ENCODE peak calls at places on chromosomes 11 and 22, in five cellular contexts. One of them, this sample, is unnamed.

GRCh38 chr22:37229012-37229804 is 14.9 kb downstream of the RAC2 start:
- DNase-seq in mammary epithelial cell: peak
- DNase-seq in GM23248: peak
- DNase-seq in PC-3: peak
- DNase-seq in neural progenitor cell: no peak
- DNase-seq in this sample: no peak

GRCh38 chr22:22767876-22768602 is 119.6 kb upstream of the IGLL5 start:
- DNase-seq in GM23248: peak
- DNase-seq in PC-3: peak
- DNase-seq in neural progenitor cell: peak
- DNase-seq in mammary epithelial cell: no peak
- DNase-seq in this sample: no peak

GRCh38 chr11:67027483-67027930 is 4.6 kb downstream of the SYT12 start:
- DNase-seq in PC-3: no peak
- DNase-seq in mammary epithelial cell: no peak
- DNase-seq in GM23248: no peak
- DNase-seq in neural progenitor cell: no peak
- DNase-seq in this sample: no peak

GRCh38 chr11:124863137-124863825 is 2.0 kb upstream of the ROBO3 start:
- DNase-seq in PC-3: peak
- DNase-seq in GM23248: peak
- DNase-seq in neural progenitor cell: peak
- DNase-seq in mammary epithelial cell: no peak
- DNase-seq in this sample: no peak

GRCh38 chr11:124402326-124402922 is 3.6 kb upstream of the OR8B3 start:
- DNase-seq in mammary epithelial cell: peak
- DNase-seq in neural progenitor cell: peak
- DNase-seq in GM23248: peak
- DNase-seq in PC-3: peak
- DNase-seq in this sample: no peak

GRCh38 chr11:77879218-77879617 is 58.3 kb downstream of the AAMDC start:
- DNase-seq in mammary epithelial cell: no peak
- DNase-seq in GM23248: peak
- DNase-seq in PC-3: no peak
- DNase-seq in neural progenitor cell: no peak
- DNase-seq in this sample: no peak

GRCh38 chr11:110886241-110886640 is 174.0 kb upstream of the ARHGAP20 start:
- DNase-seq in GM23248: no peak
- DNase-seq in mammary epithelial cell: no peak
- DNase-seq in PC-3: no peak
- DNase-seq in neural progenitor cell: no peak
- DNase-seq in this sample: no peak

GRCh38 chr11:59053387-59053786 is 32.7 kb upstream of the GLYATL1B start:
- DNase-seq in mammary epithelial cell: peak
- DNase-seq in neural progenitor cell: peak
- DNase-seq in GM23248: peak
- DNase-seq in PC-3: peak
- DNase-seq in this sample: peak

GRCh38 chr11:38307455-38307854 is 1709.4 kb upstream of the RAG2 start:
- DNase-seq in GM23248: no peak
- DNase-seq in PC-3: no peak
- DNase-seq in mammary epithelial cell: no peak
- DNase-seq in neural progenitor cell: no peak
- DNase-seq in this sample: no peak

GRCh38 chr11:1303196-1303821 is 6.1 kb downstream of the TOLLIP start:
- DNase-seq in neural progenitor cell: peak
- DNase-seq in mammary epithelial cell: peak
- DNase-seq in PC-3: peak
- DNase-seq in GM23248: peak
- DNase-seq in this sample: no peak

GRCh38 chr11:15446929-15447328 is 332.2 kb downstream of the INSC start:
- DNase-seq in neural progenitor cell: no peak
- DNase-seq in GM23248: no peak
- DNase-seq in PC-3: no peak
- DNase-seq in mammary epithelial cell: no peak
- DNase-seq in this sample: no peak

GRCh38 chr11:102306048-102306575 is 11.2 kb upstream of the BIRC3 start:
- DNase-seq in neural progenitor cell: no peak
- DNase-seq in PC-3: peak
- DNase-seq in mammary epithelial cell: peak
- DNase-seq in GM23248: no peak
- DNase-seq in this sample: no peak

GRCh38 chr11:3880724-3881123 is 25.3 kb downstream of the STIM1 start:
- DNase-seq in mammary epithelial cell: peak
- DNase-seq in GM23248: peak
- DNase-seq in neural progenitor cell: no peak
- DNase-seq in PC-3: peak
- DNase-seq in this sample: no peak

GRCh38 chr11:48055292-48056132 is 75.2 kb downstream of the PTPRJ start:
- DNase-seq in neural progenitor cell: no peak
- DNase-seq in GM23248: no peak
- DNase-seq in mammary epithelial cell: peak
- DNase-seq in PC-3: peak
- DNase-seq in this sample: no peak

GRCh38 chr11:76209956-76210885 is 3.9 kb upstream of the WNT11 start:
- DNase-seq in neural progenitor cell: peak
- DNase-seq in mammary epithelial cell: peak
- DNase-seq in PC-3: peak
- DNase-seq in GM23248: peak
- DNase-seq in this sample: no peak

GRCh38 chr22:17726561-17727243 is 47.6 kb downstream of the BID start:
- DNase-seq in PC-3: no peak
- DNase-seq in GM23248: peak
- DNase-seq in mammary epithelial cell: no peak
- DNase-seq in neural progenitor cell: no peak
- DNase-seq in this sample: peak

GRCh38 chr22:43155789-43156188 is 4.4 kb downstream of the TSPO start:
- DNase-seq in GM23248: peak
- DNase-seq in PC-3: no peak
- DNase-seq in neural progenitor cell: no peak
- DNase-seq in mammary epithelial cell: peak
- DNase-seq in this sample: no peak

GRCh38 chr22:49995413-49996191 is 17.0 kb downstream of the IL17REL start:
- DNase-seq in mammary epithelial cell: no peak
- DNase-seq in GM23248: no peak
- DNase-seq in PC-3: no peak
- DNase-seq in neural progenitor cell: no peak
- DNase-seq in this sample: no peak

GRCh38 chr22:43319661-43320486 is 23.3 kb downstream of the SCUBE1 start:
- DNase-seq in PC-3: no peak
- DNase-seq in GM23248: no peak
- DNase-seq in mammary epithelial cell: no peak
- DNase-seq in neural progenitor cell: no peak
- DNase-seq in this sample: no peak

GRCh38 chr11:6635082-6635932 is 16.1 kb upstream of the TPP1 start:
- DNase-seq in GM23248: peak
- DNase-seq in mammary epithelial cell: no peak
- DNase-seq in PC-3: no peak
- DNase-seq in neural progenitor cell: no peak
- DNase-seq in this sample: no peak

GRCh38 chr11:19393941-19394340 is 153.2 kb upstream of the E2F8 start:
- DNase-seq in PC-3: no peak
- DNase-seq in GM23248: peak
- DNase-seq in mammary epithelial cell: no peak
- DNase-seq in neural progenitor cell: no peak
- DNase-seq in this sample: no peak

GRCh38 chr11:34997872-34998548 is 81.6 kb downstream of the PDHX start:
- DNase-seq in GM23248: peak
- DNase-seq in PC-3: peak
- DNase-seq in mammary epithelial cell: peak
- DNase-seq in neural progenitor cell: no peak
- DNase-seq in this sample: no peak

GRCh38 chr11:67630230-67630942 is 649 bp upstream of the NUDT8 start:
- DNase-seq in PC-3: peak
- DNase-seq in neural progenitor cell: peak
- DNase-seq in mammary epithelial cell: peak
- DNase-seq in GM23248: peak
- DNase-seq in this sample: peak

GRCh38 chr11:19263333-19263732 is 22.6 kb upstream of the E2F8 start:
- DNase-seq in neural progenitor cell: no peak
- DNase-seq in mammary epithelial cell: no peak
- DNase-seq in PC-3: no peak
- DNase-seq in GM23248: no peak
- DNase-seq in this sample: no peak

GRCh38 chr22:43848366-43849171 is 13.7 kb downstream of the SULT4A1 start:
- DNase-seq in PC-3: peak
- DNase-seq in mammary epithelial cell: no peak
- DNase-seq in GM23248: peak
- DNase-seq in neural progenitor cell: peak
- DNase-seq in this sample: no peak

GRCh38 chr11:59923813-59924212 is 14.4 kb upstream of the OOSP1 start:
- DNase-seq in GM23248: no peak
- DNase-seq in PC-3: no peak
- DNase-seq in neural progenitor cell: no peak
- DNase-seq in mammary epithelial cell: no peak
- DNase-seq in this sample: no peak

GRCh38 chr22:30605449-30606110 is 1.4 kb upstream of the TCN2 start:
- DNase-seq in neural progenitor cell: peak
- DNase-seq in GM23248: peak
- DNase-seq in mammary epithelial cell: peak
- DNase-seq in PC-3: peak
- DNase-seq in this sample: no peak

GRCh38 chr11:130427581-130428211 is 713 bp downstream of the ADAMTS8 start:
- DNase-seq in neural progenitor cell: peak
- DNase-seq in PC-3: no peak
- DNase-seq in GM23248: peak
- DNase-seq in mammary epithelial cell: no peak
- DNase-seq in this sample: no peak

GRCh38 chr11:130429983-130430382 is 1.6 kb upstream of the ADAMTS8 start:
- DNase-seq in GM23248: no peak
- DNase-seq in neural progenitor cell: no peak
- DNase-seq in PC-3: no peak
- DNase-seq in mammary epithelial cell: no peak
- DNase-seq in this sample: no peak

GRCh38 chr11:130428271-130428670 is at the start of gene ADAMTS8:
- DNase-seq in mammary epithelial cell: no peak
- DNase-seq in neural progenitor cell: peak
- DNase-seq in GM23248: peak
- DNase-seq in PC-3: no peak
- DNase-seq in this sample: no peak

GRCh38 chr11:130427049-130427388 is 1.4 kb downstream of the ADAMTS8 start:
- DNase-seq in GM23248: no peak
- DNase-seq in PC-3: no peak
- DNase-seq in mammary epithelial cell: no peak
- DNase-seq in neural progenitor cell: no peak
- DNase-seq in this sample: no peak

DNA sequence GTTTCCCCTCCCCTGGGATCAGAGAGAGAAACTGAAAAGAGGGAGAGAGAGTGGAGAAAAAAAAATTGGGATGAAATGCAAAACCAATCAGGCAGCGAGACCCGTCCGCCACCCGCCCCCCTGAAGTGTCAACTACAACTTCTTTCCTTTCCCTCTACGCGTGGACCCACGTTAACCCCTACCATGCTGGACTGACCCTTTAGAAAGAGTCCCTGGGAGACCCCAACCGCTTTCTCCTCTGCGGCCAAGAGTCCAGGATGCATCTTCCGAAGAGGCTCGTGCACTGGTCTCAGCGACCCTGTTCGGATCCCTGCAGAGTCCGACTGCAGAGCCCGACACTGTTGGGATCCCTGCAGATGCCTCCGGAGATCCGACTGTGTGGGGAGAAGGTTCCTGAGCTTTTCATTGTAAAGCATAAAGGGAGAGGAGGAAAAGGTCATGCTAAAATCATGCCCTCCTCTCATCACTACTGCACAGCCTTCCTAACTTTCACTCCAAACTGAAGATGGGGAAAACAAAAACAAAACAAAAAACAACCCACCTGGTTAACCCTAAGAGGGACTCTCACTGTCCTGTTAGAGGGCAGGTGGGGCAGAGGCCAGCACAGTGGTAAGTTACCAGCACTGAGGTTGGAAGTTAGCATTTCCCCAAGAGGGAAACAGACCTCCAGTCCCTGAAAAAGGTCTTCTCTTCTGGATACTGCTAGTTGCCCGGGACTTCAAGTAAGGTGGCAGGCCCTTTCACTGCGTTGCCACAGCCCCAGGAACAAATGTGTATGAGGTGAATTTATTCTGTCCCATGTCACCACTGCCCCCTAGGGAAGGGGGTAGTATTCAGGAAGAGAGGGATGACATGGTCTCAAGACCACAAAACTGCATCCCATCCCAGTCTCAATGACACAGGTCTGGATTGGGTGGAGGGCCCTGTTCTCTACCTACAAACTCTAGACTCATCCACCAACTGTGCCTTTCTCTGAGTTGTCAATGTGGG is 578 bp upstream of the ADAMTS8 start:
- DNase-seq in neural progenitor cell: peak
- DNase-seq in GM23248: no peak
- DNase-seq in PC-3: no peak
- DNase-seq in mammary epithelial cell: no peak
- DNase-seq in this sample: no peak
- TF ChIP-seq EZH2 in neural progenitor cell: peak
- TF ChIP-seq EZH2 in GM23248: peak
- TF ChIP-seq EZH2 in PC-3: peak
- TF ChIP-seq EZH2 in mammary epithelial cell: peak
- TF ChIP-seq EZH2 in this sample: peak

GRCh38 chr11:65778431-65778900 is 2.3 kb downstream of the AP5B1 start:
- DNase-seq in mammary epithelial cell: no peak
- DNase-seq in neural progenitor cell: no peak
- DNase-seq in GM23248: no peak
- DNase-seq in PC-3: no peak
- DNase-seq in this sample: no peak
- H3K4me3 ChIP-seq in mammary epithelial cell: no peak
- H3K4me3 ChIP-seq in neural progenitor cell: no peak
- H3K4me3 ChIP-seq in GM23248: no peak
- H3K4me3 ChIP-seq in PC-3: peak
- H3K4me3 ChIP-seq in this sample: no peak

DNA sequence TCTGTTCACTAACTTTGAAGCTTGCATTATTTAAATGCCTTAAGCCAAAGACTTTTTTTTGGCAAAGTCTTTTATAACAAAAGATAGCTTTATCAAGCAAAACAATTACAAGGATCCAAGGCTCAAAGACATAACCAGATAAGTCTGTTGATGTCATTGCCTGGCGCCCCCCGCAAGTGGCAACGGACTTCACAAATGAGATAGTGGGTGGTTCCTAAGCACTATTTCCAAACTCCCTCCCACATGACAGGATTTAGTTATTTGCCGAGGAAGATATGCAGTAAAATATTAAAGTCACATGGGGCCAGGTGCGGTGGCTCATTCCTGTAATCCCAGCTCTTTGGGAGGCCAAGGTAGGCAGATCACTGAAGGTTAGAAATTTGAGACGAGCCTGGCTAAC is 194.2 kb upstream of the DDI1 start:
- DNase-seq in neural progenitor cell: no peak
- DNase-seq in GM23248: no peak
- DNase-seq in PC-3: no peak
- DNase-seq in mammary epithelial cell: no peak
- DNase-seq in this sample: no peak
- H3K27ac ChIP-seq in neural progenitor cell: no peak
- H3K27ac ChIP-seq in GM23248: no peak
- H3K27ac ChIP-seq in PC-3: no peak
- H3K27ac ChIP-seq in mammary epithelial cell: no peak
- H3K27ac ChIP-seq in this sample: no peak

DNA sequence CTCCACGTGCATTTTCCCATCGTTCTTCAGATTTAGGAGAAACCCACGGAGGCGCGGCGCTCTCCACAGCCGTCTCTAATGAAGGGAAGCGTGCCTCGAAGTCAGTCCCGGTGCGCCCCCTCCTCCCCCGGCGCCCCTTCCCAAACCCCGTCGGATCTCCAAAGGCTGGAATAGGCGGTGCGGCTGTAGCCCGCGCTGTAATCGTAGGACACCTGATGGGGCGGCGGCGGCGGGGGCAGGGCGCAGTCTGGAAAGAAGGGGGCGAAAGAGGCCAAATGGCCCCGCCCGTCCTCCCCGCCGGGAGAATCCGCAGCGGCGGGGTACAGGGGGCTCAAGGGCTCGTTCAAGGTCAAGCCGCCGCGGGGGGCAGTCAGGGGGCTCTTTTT is 1.3 kb downstream of the FAM181B start:
- DNase-seq in mammary epithelial cell: no peak
- DNase-seq in neural progenitor cell: peak
- DNase-seq in GM23248: no peak
- DNase-seq in PC-3: no peak
- DNase-seq in this sample: no peak
- TF ChIP-seq EZH2 in mammary epithelial cell: no peak
- TF ChIP-seq EZH2 in neural progenitor cell: peak
- TF ChIP-seq EZH2 in GM23248: no peak
- TF ChIP-seq EZH2 in PC-3: no peak
- TF ChIP-seq EZH2 in this sample: peak